ENCODE peak calls at places on chromosome 19, in seven cellular contexts. P, I, X, R, S, O and Q are unnamed samples.

GRCh38 chr19:55206664-55207500 is 2.4 kb downstream of the PTPRH start:
- DNase-seq in P (peak; percentile 93), I (no peak), X (peak; percentile 96), R (no peak), S (peak; percentile 98), O (no peak), Q (no peak)

GRCh38 chr19:737591-738093 is 13.3 kb upstream of the MISP start:
- DNase-seq in P (peak; percentile 41), I (no peak), X (peak; percentile 95), R (peak; percentile 87), S (peak; percentile 82), O (peak; percentile 43), Q (peak; percentile 82)

GRCh38 chr19:48907671-48908070 is 7.6 kb downstream of the NUCB1 start:
- DNase-seq in P (peak; percentile 83), I (no peak), X (no peak), R (no peak), S (no peak), O (no peak), Q (no peak)

GRCh38 chr19:55210120-55210493 is 806 bp upstream of the PTPRH start:
- DNase-seq in P (peak; percentile 91), I (no peak), X (no peak), R (no peak), S (no peak), O (no peak), Q (no peak)

GRCh38 chr19:51485960-51486359 is 7.6 kb downstream of the CEACAM18 start:
- DNase-seq in P (no peak), I (no peak), X (no peak), R (no peak), S (no peak), O (no peak), Q (no peak)

GRCh38 chr19:5693195-5694166 is 3.4 kb downstream of the RPL36 start:
- DNase-seq in P (no peak), I (no peak), X (peak; percentile 31), R (no peak), S (no peak), O (no peak), Q (no peak)

GRCh38 chr19:5951338-5951861 is 26.5 kb downstream of the RANBP3 start:
- DNase-seq in P (no peak), I (no peak), X (no peak), R (peak; percentile 52), S (no peak), O (no peak), Q (no peak)

GRCh38 chr19:53037101-53038097 is 7.1 kb upstream of the ERVV-2 start:
- DNase-seq in P (no peak), I (no peak), X (peak; percentile 85), R (no peak), S (peak; percentile 47), O (no peak), Q (no peak)

GRCh38 chr19:9801976-9802375 is 16.9 kb downstream of the FBXL12 start:
- DNase-seq in P (no peak), I (no peak), X (peak; percentile 36), R (no peak), S (no peak), O (no peak), Q (no peak)

GRCh38 chr19:9799162-9799561 is 19.7 kb downstream of the FBXL12 start:
- DNase-seq in P (no peak), I (no peak), X (no peak), R (no peak), S (no peak), O (no peak), Q (no peak)

GRCh38 chr19:9793051-9793591 is 24.6 kb upstream of the ZNF846 start:
- DNase-seq in P (no peak), I (no peak), X (no peak), R (no peak), S (peak; percentile 23), O (no peak), Q (no peak)

GRCh38 chr19:9796113-9796773 is 22.6 kb downstream of the FBXL12 start:
- DNase-seq in P (peak; percentile 86), I (peak; percentile 66), X (peak; percentile 76), R (peak; percentile 38), S (peak; percentile 62), O (peak; percentile 68), Q (no peak)

DNA sequence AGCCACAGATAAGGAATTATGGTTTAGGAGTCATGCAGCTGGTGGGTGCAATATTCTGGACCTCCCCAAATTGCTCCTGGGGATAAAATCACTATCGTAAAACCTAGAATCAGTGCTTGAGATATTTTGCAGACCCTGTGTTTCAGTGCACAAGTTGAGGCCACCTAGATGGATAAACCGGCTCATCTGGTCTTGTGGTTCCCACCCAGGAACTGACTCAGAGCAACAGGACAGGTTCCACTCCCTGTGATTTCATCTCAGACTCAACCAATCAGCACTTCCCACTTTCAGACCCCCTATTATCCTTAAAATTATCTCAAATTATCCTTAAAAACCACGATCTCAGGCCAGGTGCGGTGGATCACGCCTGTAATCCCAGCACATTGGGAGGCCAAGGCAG is 21.0 kb downstream of the FBXL12 start:
- DNase-seq in P (no peak), I (no peak), X (no peak), R (no peak), S (no peak), O (no peak), Q (no peak)
- TF ChIP-seq TAF1 in P (no peak), I (no peak), X (no peak), R (no peak), S (no peak), O (no peak), Q (no peak)

GRCh38 chr19:35911790-35912189 is 3.7 kb upstream of the TYROBP start:
- DNase-seq in P (no peak), I (no peak), X (no peak), R (no peak), S (peak; percentile 34), O (no peak), Q (no peak)

GRCh38 chr19:35911173-35911572 is 3.1 kb upstream of the TYROBP start:
- DNase-seq in P (no peak), I (no peak), X (no peak), R (no peak), S (no peak), O (no peak), Q (no peak)

GRCh38 chr19:35915508-35915907 is 7.4 kb upstream of the TYROBP start:
- DNase-seq in P (no peak), I (no peak), X (no peak), R (no peak), S (no peak), O (no peak), Q (no peak)

GRCh38 chr19:35909684-35910035 is 1.6 kb upstream of the TYROBP start:
- DNase-seq in P (no peak), I (no peak), X (no peak), R (no peak), S (no peak), O (no peak), Q (no peak)

GRCh38 chr19:35913589-35913988 is 5.5 kb upstream of the TYROBP start:
- DNase-seq in P (no peak), I (no peak), X (no peak), R (no peak), S (no peak), O (no peak), Q (no peak)
- TF ChIP-seq TAF1 in P (no peak), I (no peak), X (no peak), R (no peak), S (no peak), O (no peak), Q (no peak)

GRCh38 chr19:36688058-36688457 is 646 bp downstream of the ZNF567 start:
- DNase-seq in P (no peak), I (no peak), X (no peak), R (no peak), S (no peak), O (no peak), Q (no peak)

GRCh38 chr19:36685835-36686234 is 1.6 kb upstream of the ZNF567 start:
- DNase-seq in P (no peak), I (no peak), X (no peak), R (no peak), S (no peak), O (no peak), Q (no peak)

GRCh38 chr19:36687214-36688056 is at the start of gene ZNF567:
- DNase-seq in P (peak; percentile 95), I (peak; percentile 76), X (peak; percentile 98), R (peak; percentile 79), S (peak; percentile 92), O (peak; percentile 85), Q (peak; percentile 95)

DNA sequence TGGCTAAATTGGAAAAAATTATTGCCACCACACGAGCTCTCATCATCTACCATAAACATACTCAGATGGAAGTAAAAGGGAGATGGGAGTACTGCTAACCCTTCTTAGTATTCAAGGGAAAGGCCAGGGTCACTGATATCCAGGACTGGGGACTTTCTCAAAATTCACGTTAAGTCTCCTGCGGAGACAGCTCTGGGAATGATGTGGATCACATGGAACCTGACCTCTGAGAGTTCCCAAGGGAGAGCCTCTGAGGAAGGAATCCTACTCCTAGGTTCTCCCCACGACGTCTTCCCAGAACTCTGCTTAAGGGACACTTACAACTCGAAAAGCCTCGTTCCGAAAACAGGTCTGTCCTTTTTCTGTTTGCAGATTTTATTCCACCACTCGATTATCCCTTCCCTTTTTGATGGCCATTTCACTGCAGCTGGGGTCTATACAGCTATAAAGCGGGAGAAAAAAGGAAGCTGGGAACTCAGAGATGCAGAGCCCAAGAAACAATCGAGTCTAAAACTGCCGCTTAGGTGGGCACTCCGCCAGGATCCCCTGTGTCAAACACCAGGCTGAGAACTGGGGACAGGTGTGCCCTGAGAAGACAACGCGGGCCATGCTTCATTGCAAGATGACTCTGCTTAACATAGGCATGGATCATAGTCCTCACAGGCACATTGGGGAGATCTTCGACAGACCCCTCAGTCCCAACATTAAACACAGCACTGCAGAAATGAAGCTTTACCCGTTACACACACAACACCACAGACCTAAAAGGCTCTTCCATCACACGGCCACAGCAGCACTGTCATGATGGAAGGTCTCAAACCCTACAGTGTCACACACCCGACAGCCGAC is 823 bp upstream of the ZNF567 start:
- DNase-seq in P (no peak), I (no peak), X (no peak), R (no peak), S (peak; percentile 9), O (no peak), Q (no peak)
- TF ChIP-seq TAF1 in P (no peak), I (no peak), X (no peak), R (no peak), S (no peak), O (no peak), Q (no peak)

GRCh38 chr19:44552324-44552723 is 22.8 kb upstream of the CEACAM20 start:
- DNase-seq in P (peak; percentile 47), I (no peak), X (peak; percentile 40), R (peak; percentile 17), S (peak; percentile 70), O (peak; percentile 70), Q (no peak)

GRCh38 chr19:44549507-44549906 is 20.0 kb upstream of the CEACAM20 start:
- DNase-seq in P (no peak), I (no peak), X (no peak), R (no peak), S (no peak), O (no peak), Q (no peak)

GRCh38 chr19:44554641-44555246 is 25.3 kb upstream of the CEACAM20 start:
- DNase-seq in P (no peak), I (no peak), X (no peak), R (no peak), S (no peak), O (no peak), Q (no peak)

GRCh38 chr19:44551850-44552249 is 22.4 kb upstream of the CEACAM20 start:
- DNase-seq in P (no peak), I (no peak), X (no peak), R (no peak), S (no peak), O (no peak), Q (no peak)

DNA sequence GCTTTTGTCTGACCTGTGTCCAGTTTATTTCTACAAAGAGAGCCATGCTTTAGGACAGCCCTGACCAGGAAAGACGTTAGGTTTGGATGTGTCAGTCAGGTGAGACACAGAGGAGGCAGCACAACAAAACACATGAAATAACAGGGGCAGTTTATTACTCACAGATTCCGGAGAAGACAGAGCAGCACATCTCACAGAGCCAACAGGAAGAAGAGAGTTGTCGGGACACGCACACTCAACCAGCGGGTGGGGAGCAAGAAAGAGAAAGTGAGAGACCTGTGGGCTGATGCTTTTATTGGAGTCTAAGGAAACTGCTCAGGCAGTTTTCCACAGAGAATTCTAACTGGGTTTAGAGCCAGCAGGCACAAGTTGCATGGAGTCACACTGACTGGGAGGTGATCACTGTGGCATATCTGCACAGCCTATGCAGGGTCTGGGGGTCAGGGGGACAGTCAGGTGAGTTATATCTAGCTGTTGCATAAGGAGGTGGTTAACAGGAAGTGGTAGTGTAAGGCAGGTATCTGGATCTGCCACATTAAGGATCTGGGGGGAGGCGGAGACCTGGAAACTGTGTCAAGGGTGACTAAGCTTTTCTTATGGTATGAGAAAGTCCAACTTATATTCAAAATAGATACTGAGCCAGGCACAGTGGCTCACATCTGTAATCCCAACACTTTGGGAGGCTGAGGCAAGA is 24.1 kb upstream of the CEACAM20 start:
- DNase-seq in P (no peak), I (no peak), X (no peak), R (no peak), S (peak; percentile 80), O (no peak), Q (no peak)
- TF ChIP-seq TAF1 in P (no peak), I (no peak), X (no peak), R (no peak), S (peak; percentile 40), O (no peak), Q (no peak)